ENCODE peak calls at places on chromosomes 12 and 14, in five cellular contexts. T is H1, Y is GM12878, X is HepG2, A is SK-N-SH. N is an unnamed sample.

GRCh38 chr12:8449293-8449944 is 6.3 kb upstream of the CLEC6A start:
- DNase-seq in T (no peak), A (no peak), X (no peak), Y (peak), N (no peak)

GRCh38 chr12:69511469-69511868 is 41.3 kb downstream of the FRS2 start:
- DNase-seq in A (no peak), Y (no peak), T (no peak), X (no peak), N (no peak)

GRCh38 chr14:58738189-58738836 is 100.6 kb downstream of the DACT1 start:
- DNase-seq in T (no peak), Y (no peak), X (no peak), A (no peak), N (no peak)

GRCh38 chr12:89228466-89228865 is 123.8 kb downstream of the DUSP6 start:
- DNase-seq in X (no peak), Y (no peak), T (no peak), A (no peak), N (no peak)

GRCh38 chr14:70780396-70781075 is 28.8 kb downstream of the MAP3K9 start:
- DNase-seq in A (no peak), T (no peak), Y (peak), X (no peak), N (peak)

GRCh38 chr14:29240046-29240445 is 473.5 kb downstream of the FOXG1 start:
- DNase-seq in X (no peak), Y (no peak), T (no peak), A (no peak), N (no peak)

GRCh38 chr12:93785262-93786010 is 108.3 kb downstream of the CRADD start:
- DNase-seq in X (peak), A (no peak), T (no peak), Y (no peak), N (no peak)

GRCh38 chr14:103679351-103679750 is 35.9 kb downstream of the XRCC3 start:
- DNase-seq in T (peak), A (peak), X (peak), Y (peak), N (peak)

GRCh38 chr12:107536613-107537012 is 149.0 kb upstream of the PWP1 start:
- DNase-seq in X (no peak), A (no peak), T (no peak), Y (no peak), N (no peak)
- TF ChIP-seq GABPA in X (no peak), A (no peak), T (no peak), Y (no peak), N (no peak)

GRCh38 chr12:46268349-46268616 is 560 bp downstream of the SLC38A1 start:
- DNase-seq in Y (no peak), T (no peak), X (no peak), A (no peak), N (no peak)
- TF ChIP-seq GABPA in Y (no peak), T (no peak), X (no peak), A (no peak), N (no peak)

DNA sequence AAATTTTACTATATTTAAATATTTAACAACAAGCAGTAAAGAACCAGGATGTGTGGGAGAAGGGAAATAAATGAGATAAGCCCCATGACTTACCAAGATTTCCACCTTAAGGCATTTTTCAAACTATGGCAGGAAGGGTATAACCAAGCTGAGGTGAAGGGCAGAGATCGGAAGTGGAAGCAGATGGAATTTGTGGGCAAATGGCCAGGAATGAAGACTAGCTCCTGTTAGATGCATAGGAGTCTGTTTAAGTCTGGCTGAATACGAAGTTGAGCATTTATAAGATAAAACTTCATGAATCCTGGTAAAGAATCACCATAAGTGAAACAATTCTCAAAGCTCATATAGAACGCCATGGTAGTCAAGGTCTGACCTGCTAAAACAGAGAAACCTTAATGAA is 163.5 kb downstream of the DIO2 start:
- DNase-seq in Y (no peak), X (no peak), A (no peak), T (no peak), N (no peak)
- TF ChIP-seq GABPA in Y (no peak), X (no peak), A (no peak), T (no peak), N (no peak)

GRCh38 chr12:114701553-114701952 is 17.6 kb upstream of the TBX3 start:
- DNase-seq in T (no peak), X (no peak), A (no peak), Y (no peak), N (no peak)
- TF ChIP-seq GABPA in T (no peak), X (no peak), A (no peak), Y (no peak), N (no peak)

GRCh38 chr12:28313631-28314030 is 123.4 kb downstream of the CCDC91 start:
- DNase-seq in X (no peak), Y (no peak), A (no peak), T (no peak), N (no peak)

GRCh38 chr12:28316067-28316466 is 125.8 kb downstream of the CCDC91 start:
- DNase-seq in A (no peak), X (no peak), T (no peak), Y (no peak), N (no peak)

GRCh38 chr12:28320353-28320752 is 130.1 kb downstream of the CCDC91 start:
- DNase-seq in T (no peak), Y (no peak), A (no peak), X (peak), N (no peak)

GRCh38 chr12:28318273-28318672 is 128.0 kb downstream of the CCDC91 start:
- DNase-seq in A (no peak), X (no peak), Y (no peak), T (no peak), N (peak)
- TF ChIP-seq GABPA in A (no peak), X (no peak), Y (no peak), T (no peak), N (no peak)

GRCh38 chr14:74655597-74656389 is 43.8 kb upstream of the LTBP2 start:
- DNase-seq in X (no peak), A (no peak), T (no peak), Y (no peak), N (no peak)
- TF ChIP-seq GABPA in X (no peak), A (no peak), T (no peak), Y (no peak), N (no peak)

DNA sequence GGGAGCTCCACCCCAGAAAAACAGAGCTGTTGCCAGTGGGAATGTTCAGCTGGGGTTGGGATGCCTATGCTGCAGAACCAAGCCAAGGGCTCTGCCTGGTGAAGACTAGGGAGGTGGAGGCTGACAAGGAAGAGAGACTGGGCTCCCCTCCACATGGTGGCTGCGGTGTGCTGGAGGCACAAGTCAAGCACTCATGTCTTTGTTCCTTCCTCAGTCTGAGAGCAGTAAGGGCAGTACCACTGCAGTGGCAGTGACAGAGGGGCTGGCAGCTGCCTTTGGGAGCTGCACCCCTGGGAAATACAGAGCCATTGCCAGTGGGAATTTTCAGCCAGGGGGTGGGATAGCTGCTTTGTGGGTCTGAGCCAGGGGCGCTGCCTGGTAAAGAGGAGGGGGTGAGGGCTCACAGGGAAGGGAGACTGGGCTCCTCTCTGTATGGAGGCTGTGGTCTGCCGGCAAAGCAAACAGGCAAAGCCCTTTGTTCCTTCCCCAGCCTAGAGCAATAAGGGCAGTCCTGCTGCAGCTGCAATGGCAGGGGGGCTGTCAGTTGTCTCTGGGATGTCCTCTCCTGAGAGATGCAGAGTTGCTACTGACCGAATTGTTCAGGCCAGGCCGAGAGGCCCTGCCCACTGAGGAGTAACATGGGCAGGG is 255.9 kb downstream of the RAD51B start:
- DNase-seq in A (no peak), T (no peak), Y (no peak), X (peak), N (no peak)
- TF ChIP-seq GABPA in A (no peak), T (no peak), Y (no peak), X (no peak), N (no peak)

GRCh38 chr12:62379723-62380045 is 86.9 kb upstream of the MON2 start:
- DNase-seq in T (no peak), A (no peak), Y (no peak), X (no peak), N (no peak)
- TF ChIP-seq GABPA in T (no peak), A (no peak), Y (no peak), X (no peak), N (no peak)

DNA sequence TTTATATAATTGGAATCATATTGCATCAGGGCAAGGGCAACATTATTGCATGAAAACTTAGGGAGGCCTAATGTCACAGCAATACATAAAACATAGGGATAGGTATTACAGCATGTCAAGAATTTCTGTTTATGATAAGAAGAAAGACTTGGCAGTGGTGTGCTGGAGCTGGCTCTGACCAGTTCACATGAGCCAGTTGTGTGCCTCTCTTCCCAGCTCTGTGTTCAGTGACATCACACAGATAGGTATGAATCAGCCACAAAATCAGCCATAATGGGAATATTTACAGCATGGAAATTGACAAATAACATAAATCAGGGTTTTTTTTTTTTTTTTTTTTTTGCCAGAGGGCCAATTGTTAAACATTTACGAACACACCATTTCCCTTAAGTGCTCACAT is 32.0 kb upstream of the ACSM4 start:
- DNase-seq in T (no peak), X (no peak), Y (no peak), A (no peak), N (no peak)
- TF ChIP-seq GABPA in T (no peak), X (no peak), Y (no peak), A (no peak), N (no peak)

GRCh38 chr14:93049295-93049694 is 66.4 kb downstream of the ITPK1 start:
- DNase-seq in Y (no peak), X (no peak), T (no peak), A (no peak), N (no peak)
- TF ChIP-seq GABPA in Y (no peak), X (no peak), T (no peak), A (no peak), N (no peak)

N was measured in HL-60.